ENCODE peak calls at places on chromosomes 12 and 14, in seven cellular contexts. One of them, this sample, is unnamed.

GRCh38 chr14:76958975-76959710 is 69.4 kb downstream of the IRF2BPL start:
- DNase-seq in ovary: no peak
- DNase-seq in GM19239: no peak
- DNase-seq in foreskin melanocyte: no peak
- DNase-seq in aorta: peak; percentile 89
- DNase-seq in iris pigment epithelial cell: peak; percentile 81
- DNase-seq in retinal pigment epithelial cell: no peak
- DNase-seq in this sample: peak; percentile 90

GRCh38 chr12:82835217-82835616 is 148.5 kb downstream of the TMTC2 start:
- DNase-seq in ovary: no peak
- DNase-seq in GM19239: no peak
- DNase-seq in foreskin melanocyte: no peak
- DNase-seq in aorta: no peak
- DNase-seq in iris pigment epithelial cell: peak; percentile 30
- DNase-seq in retinal pigment epithelial cell: no peak
- DNase-seq in this sample: no peak

GRCh38 chr12:110765144-110765543 is 22.5 kb upstream of the PPP1CC start:
- DNase-seq in ovary: no peak
- DNase-seq in GM19239: no peak
- DNase-seq in foreskin melanocyte: no peak
- DNase-seq in aorta: no peak
- DNase-seq in iris pigment epithelial cell: no peak
- DNase-seq in retinal pigment epithelial cell: no peak
- DNase-seq in this sample: no peak

GRCh38 chr14:106551265-106551664 is 1024.9 kb downstream of the TMEM121 start:
- DNase-seq in ovary: no peak
- DNase-seq in GM19239: no peak
- DNase-seq in foreskin melanocyte: no peak
- DNase-seq in aorta: no peak
- DNase-seq in iris pigment epithelial cell: no peak
- DNase-seq in retinal pigment epithelial cell: no peak
- DNase-seq in this sample: no peak

GRCh38 chr12:51970904-51971646 is 19.6 kb downstream of the ACVR1B start:
- DNase-seq in ovary: no peak
- DNase-seq in GM19239: peak; percentile 58
- DNase-seq in foreskin melanocyte: no peak
- DNase-seq in aorta: no peak
- DNase-seq in iris pigment epithelial cell: peak; percentile 69
- DNase-seq in retinal pigment epithelial cell: no peak
- DNase-seq in this sample: no peak

GRCh38 chr12:613996-614726 is 49.1 kb downstream of the NINJ2 start:
- DNase-seq in ovary: no peak
- DNase-seq in GM19239: no peak
- DNase-seq in foreskin melanocyte: no peak
- DNase-seq in aorta: peak; percentile 65
- DNase-seq in iris pigment epithelial cell: no peak
- DNase-seq in retinal pigment epithelial cell: no peak
- DNase-seq in this sample: no peak

GRCh38 chr14:100445436-100446088 is 122.4 kb downstream of the SLC25A47 start:
- DNase-seq in ovary: no peak
- DNase-seq in GM19239: no peak
- DNase-seq in foreskin melanocyte: no peak
- DNase-seq in aorta: no peak
- DNase-seq in iris pigment epithelial cell: no peak
- DNase-seq in retinal pigment epithelial cell: no peak
- DNase-seq in this sample: no peak

GRCh38 chr12:41288188-41288811 is 100.2 kb downstream of the PDZRN4 start:
- DNase-seq in ovary: no peak
- DNase-seq in GM19239: no peak
- DNase-seq in foreskin melanocyte: no peak
- DNase-seq in aorta: no peak
- DNase-seq in iris pigment epithelial cell: no peak
- DNase-seq in retinal pigment epithelial cell: no peak
- DNase-seq in this sample: no peak

GRCh38 chr14:104871656-104872468 is 6.8 kb downstream of the CEP170B start:
- DNase-seq in ovary: no peak
- DNase-seq in GM19239: no peak
- DNase-seq in foreskin melanocyte: no peak
- DNase-seq in aorta: no peak
- DNase-seq in iris pigment epithelial cell: no peak
- DNase-seq in retinal pigment epithelial cell: no peak
- DNase-seq in this sample: no peak

GRCh38 chr12:45363903-45364302 is 148.0 kb downstream of the ANO6 start:
- DNase-seq in ovary: no peak
- DNase-seq in GM19239: no peak
- DNase-seq in foreskin melanocyte: no peak
- DNase-seq in aorta: no peak
- DNase-seq in iris pigment epithelial cell: no peak
- DNase-seq in retinal pigment epithelial cell: no peak
- DNase-seq in this sample: no peak

GRCh38 chr14:20343855-20344205 is 395 bp downstream of the PARP2 start:
- DNase-seq in ovary: no peak
- DNase-seq in GM19239: no peak
- DNase-seq in foreskin melanocyte: no peak
- DNase-seq in aorta: no peak
- DNase-seq in iris pigment epithelial cell: peak; percentile 40
- DNase-seq in retinal pigment epithelial cell: no peak
- DNase-seq in this sample: no peak

GRCh38 chr12:13171921-13172859 is 24.3 kb upstream of the EMP1 start:
- DNase-seq in ovary: no peak
- DNase-seq in GM19239: no peak
- DNase-seq in foreskin melanocyte: no peak
- DNase-seq in aorta: no peak
- DNase-seq in iris pigment epithelial cell: peak; percentile 55
- DNase-seq in retinal pigment epithelial cell: no peak
- DNase-seq in this sample: no peak

This sample was measured in ureter.